ENCODE peak calls at places on chromosomes 4 and X, in six cellular contexts. One of them, this sample, is unnamed.

GRCh38 chr4:4890574-4891260 is 31.3 kb downstream of the MSX1 start:
- DNase-seq in NCI-H2081: no peak
- DNase-seq in brain microvascular endothelial cell: no peak
- DNase-seq in GM03348: no peak
- DNase-seq in iPS DF 6.9: no peak
- DNase-seq in stimulated activated CD8-positive, alpha-beta memory T cell treated with anti-CD3 and anti-CD28 coated beads, Interleukin-12 subunit alpha, Interleukin-12 subunit beta, amount 100 ng/mL, for 4 hours: no peak
- DNase-seq in this sample: no peak

GRCh38 chr4:108940086-108941033 is 177.5 kb upstream of the ETNPPL start:
- DNase-seq in NCI-H2081: no peak
- DNase-seq in iPS DF 6.9: no peak
- DNase-seq in stimulated activated CD8-positive, alpha-beta memory T cell treated with anti-CD3 and anti-CD28 coated beads, Interleukin-12 subunit alpha, Interleukin-12 subunit beta, amount 100 ng/mL, for 4 hours: no peak
- DNase-seq in brain microvascular endothelial cell: no peak
- DNase-seq in GM03348: no peak
- DNase-seq in this sample: no peak

GRCh38 chr4:185729300-185729912 is 82.6 kb downstream of the SORBS2 start:
- DNase-seq in iPS DF 6.9: no peak
- DNase-seq in NCI-H2081: no peak
- DNase-seq in brain microvascular endothelial cell: no peak
- DNase-seq in GM03348: peak; percentile 52
- DNase-seq in stimulated activated CD8-positive, alpha-beta memory T cell treated with anti-CD3 and anti-CD28 coated beads, Interleukin-12 subunit alpha, Interleukin-12 subunit beta, amount 100 ng/mL, for 4 hours: no peak
- DNase-seq in this sample: no peak

GRCh38 chrX:72309297-72310071 is 3.8 kb upstream of the CITED1 start:
- DNase-seq in NCI-H2081: no peak
- DNase-seq in brain microvascular endothelial cell: no peak
- DNase-seq in GM03348: no peak
- DNase-seq in iPS DF 6.9: no peak
- DNase-seq in stimulated activated CD8-positive, alpha-beta memory T cell treated with anti-CD3 and anti-CD28 coated beads, Interleukin-12 subunit alpha, Interleukin-12 subunit beta, amount 100 ng/mL, for 4 hours: no peak
- DNase-seq in this sample: no peak

GRCh38 chr4:170420255-170420693 is 330.5 kb upstream of the AADAT start:
- DNase-seq in NCI-H2081: no peak
- DNase-seq in GM03348: peak; percentile 13
- DNase-seq in brain microvascular endothelial cell: no peak
- DNase-seq in iPS DF 6.9: no peak
- DNase-seq in stimulated activated CD8-positive, alpha-beta memory T cell treated with anti-CD3 and anti-CD28 coated beads, Interleukin-12 subunit alpha, Interleukin-12 subunit beta, amount 100 ng/mL, for 4 hours: no peak
- DNase-seq in this sample: no peak

GRCh38 chr4:151356510-151356909 is 31.1 kb upstream of the SH3D19 start:
- DNase-seq in GM03348: peak; percentile 51
- DNase-seq in NCI-H2081: no peak
- DNase-seq in iPS DF 6.9: no peak
- DNase-seq in brain microvascular endothelial cell: peak; percentile 35
- DNase-seq in stimulated activated CD8-positive, alpha-beta memory T cell treated with anti-CD3 and anti-CD28 coated beads, Interleukin-12 subunit alpha, Interleukin-12 subunit beta, amount 100 ng/mL, for 4 hours: no peak
- DNase-seq in this sample: peak; percentile 10

GRCh38 chrX:45196701-45197100 is 4.0 kb downstream of the DIPK2B start:
- DNase-seq in NCI-H2081: no peak
- DNase-seq in brain microvascular endothelial cell: peak; percentile 22
- DNase-seq in stimulated activated CD8-positive, alpha-beta memory T cell treated with anti-CD3 and anti-CD28 coated beads, Interleukin-12 subunit alpha, Interleukin-12 subunit beta, amount 100 ng/mL, for 4 hours: no peak
- DNase-seq in iPS DF 6.9: no peak
- DNase-seq in GM03348: peak; percentile 20
- DNase-seq in this sample: no peak

GRCh38 chrX:3262906-3263305 is 83.5 kb downstream of the MXRA5 start:
- DNase-seq in NCI-H2081: no peak
- DNase-seq in stimulated activated CD8-positive, alpha-beta memory T cell treated with anti-CD3 and anti-CD28 coated beads, Interleukin-12 subunit alpha, Interleukin-12 subunit beta, amount 100 ng/mL, for 4 hours: no peak
- DNase-seq in GM03348: peak; percentile 40
- DNase-seq in brain microvascular endothelial cell: peak; percentile 91
- DNase-seq in iPS DF 6.9: no peak
- DNase-seq in this sample: peak; percentile 13

GRCh38 chr4:107265859-107266258 is 229.7 kb upstream of the DKK2 start:
- DNase-seq in stimulated activated CD8-positive, alpha-beta memory T cell treated with anti-CD3 and anti-CD28 coated beads, Interleukin-12 subunit alpha, Interleukin-12 subunit beta, amount 100 ng/mL, for 4 hours: no peak
- DNase-seq in NCI-H2081: no peak
- DNase-seq in iPS DF 6.9: no peak
- DNase-seq in GM03348: no peak
- DNase-seq in brain microvascular endothelial cell: no peak
- DNase-seq in this sample: no peak

GRCh38 chr4:20046931-20047677 is 204.6 kb upstream of the SLIT2 start:
- DNase-seq in brain microvascular endothelial cell: peak; percentile 12
- DNase-seq in GM03348: peak; percentile 24
- DNase-seq in stimulated activated CD8-positive, alpha-beta memory T cell treated with anti-CD3 and anti-CD28 coated beads, Interleukin-12 subunit alpha, Interleukin-12 subunit beta, amount 100 ng/mL, for 4 hours: no peak
- DNase-seq in NCI-H2081: no peak
- DNase-seq in iPS DF 6.9: no peak
- DNase-seq in this sample: no peak

GRCh38 chr4:1045595-1046201 is 34.3 kb downstream of the FGFRL1 start:
- DNase-seq in NCI-H2081: no peak
- DNase-seq in stimulated activated CD8-positive, alpha-beta memory T cell treated with anti-CD3 and anti-CD28 coated beads, Interleukin-12 subunit alpha, Interleukin-12 subunit beta, amount 100 ng/mL, for 4 hours: no peak
- DNase-seq in GM03348: no peak
- DNase-seq in iPS DF 6.9: no peak
- DNase-seq in brain microvascular endothelial cell: no peak
- DNase-seq in this sample: no peak

GRCh38 chr4:72473434-72473900 is 95.6 kb downstream of the ADAMTS3 start:
- DNase-seq in iPS DF 6.9: no peak
- DNase-seq in NCI-H2081: no peak
- DNase-seq in GM03348: no peak
- DNase-seq in stimulated activated CD8-positive, alpha-beta memory T cell treated with anti-CD3 and anti-CD28 coated beads, Interleukin-12 subunit alpha, Interleukin-12 subunit beta, amount 100 ng/mL, for 4 hours: no peak
- DNase-seq in brain microvascular endothelial cell: peak; percentile 41
- DNase-seq in this sample: no peak

GRCh38 chrX:11341274-11342256 is 48.4 kb downstream of the AMELX start:
- DNase-seq in brain microvascular endothelial cell: peak; percentile 85
- DNase-seq in NCI-H2081: no peak
- DNase-seq in iPS DF 6.9: no peak
- DNase-seq in GM03348: peak; percentile 45
- DNase-seq in stimulated activated CD8-positive, alpha-beta memory T cell treated with anti-CD3 and anti-CD28 coated beads, Interleukin-12 subunit alpha, Interleukin-12 subunit beta, amount 100 ng/mL, for 4 hours: no peak
- DNase-seq in this sample: no peak

GRCh38 chr4:73434311-73434710 is 1.7 kb upstream of the AFP start:
- DNase-seq in brain microvascular endothelial cell: no peak
- DNase-seq in stimulated activated CD8-positive, alpha-beta memory T cell treated with anti-CD3 and anti-CD28 coated beads, Interleukin-12 subunit alpha, Interleukin-12 subunit beta, amount 100 ng/mL, for 4 hours: no peak
- DNase-seq in NCI-H2081: no peak
- DNase-seq in GM03348: peak; percentile 17
- DNase-seq in iPS DF 6.9: no peak
- DNase-seq in this sample: no peak

GRCh38 chr4:5747746-5748365 is 36.9 kb downstream of the EVC start:
- DNase-seq in iPS DF 6.9: no peak
- DNase-seq in stimulated activated CD8-positive, alpha-beta memory T cell treated with anti-CD3 and anti-CD28 coated beads, Interleukin-12 subunit alpha, Interleukin-12 subunit beta, amount 100 ng/mL, for 4 hours: no peak
- DNase-seq in brain microvascular endothelial cell: peak; percentile 98
- DNase-seq in NCI-H2081: no peak
- DNase-seq in GM03348: peak; percentile 79
- DNase-seq in this sample: no peak

GRCh38 chrX:37302569-37302968 is 46.6 kb upstream of the PRRG1 start:
- DNase-seq in brain microvascular endothelial cell: peak; percentile 11
- DNase-seq in NCI-H2081: no peak
- DNase-seq in iPS DF 6.9: peak; percentile 2
- DNase-seq in GM03348: peak; percentile 9
- DNase-seq in stimulated activated CD8-positive, alpha-beta memory T cell treated with anti-CD3 and anti-CD28 coated beads, Interleukin-12 subunit alpha, Interleukin-12 subunit beta, amount 100 ng/mL, for 4 hours: no peak
- DNase-seq in this sample: no peak

This sample was measured in 8988T.